ENCODE peak calls at places on chromosomes 13 and 19, in six cellular contexts. V is mesothelial cell of epicardium, Y is spleen, M is mammary epithelial cell, N is upper lobe of right lung, G is neural progenitor cell. W is an unnamed sample.

GRCh38 chr13:100789481-100789880 is 114.9 kb upstream of the TMTC4 start:
- DNase-seq in V (no peak), Y (no peak), M (peak), N (peak), G (no peak), W (no peak)

GRCh38 chr19:43678512-43678911 is 8.5 kb upstream of the PLAUR start:
- DNase-seq in V (no peak), Y (no peak), M (no peak), N (no peak), G (no peak), W (no peak)

GRCh38 chr13:99442273-99442895 is 58.9 kb upstream of the TM9SF2 start:
- DNase-seq in V (no peak), Y (no peak), M (peak), N (no peak), G (peak), W (no peak)

GRCh38 chr19:44653977-44654784 is 10.5 kb downstream of the PVR start:
- DNase-seq in V (no peak), Y (peak), M (peak), N (peak), G (peak), W (no peak)

GRCh38 chr13:33490461-33491327 is 205.1 kb upstream of the STARD13 start:
- DNase-seq in V (no peak), Y (no peak), M (no peak), N (peak), G (peak), W (no peak)

GRCh38 chr19:54606891-54607781 is 13.7 kb downstream of the LILRA1 start:
- DNase-seq in V (no peak), Y (peak), M (no peak), N (no peak), G (no peak), W (no peak)

GRCh38 chr13:44876782-44877324 is 112.4 kb downstream of the NUFIP1 start:
- DNase-seq in V (no peak), Y (no peak), M (no peak), N (no peak), G (peak), W (no peak)

GRCh38 chr19:32471095-32471494 is 65.5 kb downstream of the DPY19L3 start:
- DNase-seq in V (no peak), Y (no peak), M (no peak), N (no peak), G (no peak), W (no peak)

GRCh38 chr13:99974296-99974938 is 2.9 kb upstream of the ZIC5 start:
- DNase-seq in V (no peak), Y (no peak), M (no peak), N (no peak), G (peak), W (no peak)

GRCh38 chr13:46531953-46532352 is 21.0 kb upstream of the LRCH1 start:
- DNase-seq in V (no peak), Y (no peak), M (no peak), N (no peak), G (no peak), W (no peak)

GRCh38 chr19:48814895-48815294 is 4.1 kb upstream of the BCAT2 start:
- DNase-seq in V (no peak), Y (no peak), M (no peak), N (no peak), G (no peak), W (no peak)

GRCh38 chr19:48815870-48816501 is 5.2 kb upstream of the BCAT2 start:
- DNase-seq in V (no peak), Y (no peak), M (peak), N (no peak), G (no peak), W (no peak)

GRCh38 chr19:48812094-48812929 is 1.5 kb upstream of the BCAT2 start:
- DNase-seq in V (peak), Y (peak), M (peak), N (peak), G (peak), W (no peak)

GRCh38 chr19:48810151-48810550 is 678 bp downstream of the BCAT2 start:
- DNase-seq in V (no peak), Y (no peak), M (no peak), N (no peak), G (no peak), W (no peak)

GRCh38 chr19:48813123-48813911 is 2.5 kb upstream of the BCAT2 start:
- DNase-seq in V (no peak), Y (no peak), M (no peak), N (no peak), G (peak), W (no peak)
- TF ChIP-seq CTCF in V (no peak), Y (no peak), M (peak), N (peak), G (peak), W (peak)

GRCh38 chr19:13825489-13826475 is 30.5 kb downstream of the ZSWIM4 start:
- DNase-seq in V (no peak), Y (peak), M (no peak), N (no peak), G (peak), W (no peak)
- TF ChIP-seq CTCF in V (no peak), Y (no peak), M (no peak), N (peak), G (peak), W (peak)

GRCh38 chr19:1649706-1650626 is 2.4 kb downstream of the TCF3 start:
- DNase-seq in V (no peak), Y (peak), M (no peak), N (no peak), G (no peak), W (no peak)

GRCh38 chr19:1651061-1651547 is 1.3 kb downstream of the TCF3 start:
- DNase-seq in V (peak), Y (peak), M (no peak), N (no peak), G (peak), W (no peak)

GRCh38 chr19:1651548-1652394 is 644 bp downstream of the TCF3 start:
- DNase-seq in V (peak), Y (peak), M (peak), N (peak), G (peak), W (no peak)

GRCh38 chr19:1648926-1649541 is 3.4 kb downstream of the TCF3 start:
- DNase-seq in V (no peak), Y (peak), M (no peak), N (no peak), G (no peak), W (no peak)

DNA sequence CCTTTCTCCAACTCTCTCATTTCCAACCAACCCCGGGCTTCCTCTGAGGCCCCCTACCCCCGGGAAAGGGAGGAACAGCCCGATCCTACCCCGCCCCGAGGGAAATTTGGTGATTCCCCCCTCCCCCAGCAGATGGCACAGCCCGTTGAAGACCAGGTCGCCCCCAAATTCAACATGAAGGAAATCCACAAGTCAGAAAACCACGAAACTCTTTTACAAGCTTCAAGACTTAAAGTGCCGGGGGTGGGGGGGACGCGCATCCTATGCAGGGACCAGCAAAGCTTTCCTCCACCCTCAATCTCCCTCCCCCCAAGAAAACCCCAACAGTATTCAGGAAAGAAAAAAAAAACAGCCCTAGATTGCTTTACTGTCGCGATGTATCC is 1.8 kb downstream of the TCF3 start:
- DNase-seq in V (no peak), Y (peak), M (no peak), N (no peak), G (peak), W (no peak)
- TF ChIP-seq CTCF in V (no peak), Y (no peak), M (no peak), N (no peak), G (peak), W (peak)

GRCh38 chr19:30811397-30812098 is 439.4 kb downstream of the ZNF536 start:
- DNase-seq in V (no peak), Y (no peak), M (no peak), N (no peak), G (no peak), W (no peak)
- TF ChIP-seq CTCF in V (no peak), Y (no peak), M (no peak), N (no peak), G (no peak), W (no peak)

DNA sequence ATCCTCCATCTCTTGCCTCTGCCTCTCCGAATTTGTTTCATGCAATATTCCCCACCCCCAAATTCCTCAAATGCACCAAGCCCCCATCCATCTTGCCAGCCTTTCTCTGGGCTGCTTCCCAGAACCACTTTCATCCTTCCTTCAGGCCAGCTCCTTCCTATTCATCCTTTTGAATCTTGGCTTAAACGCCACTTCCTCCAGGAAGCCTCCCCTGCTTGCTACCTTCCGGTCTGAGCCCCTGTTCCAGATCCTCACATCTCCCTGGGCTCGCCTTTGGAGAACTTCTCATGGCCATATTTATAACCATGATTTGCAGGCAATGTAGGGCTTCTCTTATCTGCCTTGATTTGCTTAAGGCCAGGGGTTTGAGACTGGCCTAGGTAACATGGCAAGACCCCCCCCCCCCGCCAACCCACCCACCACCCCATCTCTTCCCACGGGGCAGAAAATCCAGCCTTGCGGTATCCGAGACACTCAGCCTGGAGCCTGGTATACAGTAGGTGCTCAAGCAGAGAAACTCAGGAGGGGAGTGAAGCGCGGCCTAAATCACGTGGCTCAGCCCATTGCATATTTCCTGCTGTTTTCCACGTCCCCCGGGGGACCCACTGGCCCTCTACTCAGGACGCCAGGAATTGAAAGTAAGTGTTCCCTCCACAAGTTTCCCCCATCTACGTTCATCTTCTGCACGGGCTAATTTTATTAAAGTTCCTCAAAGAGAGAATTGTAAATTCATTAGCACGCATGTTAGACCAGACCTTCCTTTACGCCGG is 151.9 kb downstream of the PTPRS start:
- DNase-seq in V (no peak), Y (no peak), M (no peak), N (no peak), G (no peak), W (no peak)
- TF ChIP-seq CTCF in V (no peak), Y (no peak), M (no peak), N (no peak), G (no peak), W (no peak)

GRCh38 chr13:48730971-48731658 is 77.4 kb downstream of the CYSLTR2 start:
- DNase-seq in V (no peak), Y (no peak), M (peak), N (no peak), G (peak), W (no peak)

GRCh38 chr13:48733739-48734329 is 80.1 kb downstream of the CYSLTR2 start:
- DNase-seq in V (no peak), Y (no peak), M (no peak), N (no peak), G (no peak), W (no peak)

GRCh38 chr13:48728876-48729275 is 75.1 kb downstream of the CYSLTR2 start:
- DNase-seq in V (no peak), Y (no peak), M (no peak), N (no peak), G (no peak), W (no peak)

GRCh38 chr13:48728226-48728625 is 74.5 kb downstream of the CYSLTR2 start:
- DNase-seq in V (no peak), Y (no peak), M (no peak), N (no peak), G (no peak), W (no peak)

DNA sequence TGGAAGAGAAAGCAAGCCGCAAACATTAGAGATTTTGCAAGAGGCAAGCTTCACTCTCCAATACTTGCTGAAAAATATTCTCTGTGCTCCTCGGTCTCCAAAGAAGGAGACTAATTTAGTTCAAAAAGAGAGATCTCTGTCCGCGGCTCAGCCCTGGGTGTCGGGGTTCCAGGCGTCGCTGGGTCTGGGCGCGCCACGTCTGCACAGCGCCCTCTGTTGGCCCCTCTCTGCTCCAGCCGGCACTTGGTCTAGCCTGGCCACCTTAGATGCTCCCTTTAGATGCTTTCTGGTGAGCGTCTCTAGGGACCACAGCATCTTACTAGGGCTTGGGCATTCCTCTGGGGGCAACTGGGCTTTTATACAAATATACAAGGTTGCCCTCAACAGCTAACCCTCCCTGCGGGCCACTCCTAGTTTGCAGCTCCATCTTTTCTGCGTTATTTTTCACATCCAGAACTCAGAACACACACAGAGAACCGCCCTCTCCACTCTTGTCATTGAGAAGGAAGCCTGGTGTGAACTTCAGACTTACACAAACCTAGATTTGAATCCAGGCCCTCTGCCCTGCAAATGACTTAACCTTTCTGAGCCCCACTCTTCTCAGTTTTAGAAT is 78.3 kb downstream of the CYSLTR2 start:
- DNase-seq in V (peak), Y (peak), M (peak), N (peak), G (peak), W (no peak)
- TF ChIP-seq CTCF in V (peak), Y (no peak), M (peak), N (peak), G (peak), W (peak)

GRCh38 chr13:113901642-113902041 is 37.8 kb upstream of the GAS6 start:
- DNase-seq in V (peak), Y (no peak), M (no peak), N (no peak), G (no peak), W (no peak)
- TF ChIP-seq CTCF in V (no peak), Y (no peak), M (no peak), N (no peak), G (no peak), W (no peak)

GRCh38 chr13:55516610-55517009 is 1624.1 kb upstream of the PRR20A start:
- DNase-seq in V (no peak), Y (no peak), M (no peak), N (no peak), G (no peak), W (no peak)

DNA sequence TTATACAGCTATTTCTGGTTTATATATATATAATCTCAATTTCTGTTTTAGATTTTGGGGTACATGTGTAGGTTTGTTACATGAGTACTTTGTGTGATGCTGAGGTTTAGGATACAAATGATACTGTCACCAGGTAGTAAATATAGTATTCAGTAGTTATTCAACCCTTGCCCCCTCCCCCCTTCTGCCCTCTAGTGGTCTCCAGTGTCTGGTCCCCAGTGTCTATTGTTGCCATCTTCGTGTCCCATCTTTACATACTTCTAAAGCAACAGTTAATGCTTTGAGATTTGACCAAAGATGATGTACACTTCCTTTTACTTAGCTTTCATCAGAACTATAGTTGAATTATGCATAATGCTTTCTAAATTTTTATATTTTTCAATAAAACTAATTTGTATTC is 1623.4 kb upstream of the PRR20A start:
- DNase-seq in V (no peak), Y (no peak), M (no peak), N (no peak), G (peak), W (no peak)
- TF ChIP-seq CTCF in V (no peak), Y (no peak), M (no peak), N (no peak), G (peak), W (peak)

GRCh38 chr13:91722267-91722884 is 324.0 kb downstream of the GPC5 start:
- DNase-seq in V (no peak), Y (no peak), M (peak), N (no peak), G (peak), W (no peak)
- TF ChIP-seq CTCF in V (peak), Y (peak), M (peak), N (peak), G (peak), W (peak)